ENCODE peak calls at places on chromosomes 4 and X, in eight cellular contexts. N is cardiac muscle cell; V is brain microvascular endothelial cell; I is CD8-positive, alpha-beta T cell; B is suprapubic skin; G is lower lobe of right lung; J is choroid plexus epithelial cell; C is NB4. X is an unnamed sample.

GRCh38 chr4:180866933-180867643 is 1376.1 kb upstream of the TENM3 start:
- DNase-seq in C (no peak), I (no peak), B (no peak), V (no peak), G (no peak), N (no peak), J (no peak), X (no peak)

GRCh38 chrX:71923516-71923915 is 12.9 kb downstream of the NHSL2 start:
- DNase-seq in G (no peak), C (no peak), B (no peak), V (no peak), J (no peak), N (peak), I (no peak), X (peak)

GRCh38 chrX:136856527-136856926 is 24.0 kb downstream of the RBMX start:
- DNase-seq in B (no peak), I (no peak), C (no peak), J (no peak), G (no peak), V (no peak), N (no peak), X (no peak)

GRCh38 chrX:82589410-82589809 is 918.7 kb upstream of the POU3F4 start:
- DNase-seq in C (no peak), I (no peak), N (no peak), V (peak), J (peak), G (no peak), B (no peak), X (peak)

GRCh38 chrX:118974908-118975671 is 672 bp downstream of the LONRF3 start:
- DNase-seq in G (peak), B (peak), V (no peak), C (peak), N (peak), I (peak), J (no peak), X (peak)

GRCh38 chr4:100694467-100694866 is 176.6 kb upstream of the EMCN start:
- DNase-seq in N (no peak), G (no peak), I (no peak), V (no peak), C (no peak), B (no peak), J (no peak), X (no peak)

GRCh38 chr4:153140294-153140693 is 63.9 kb upstream of the TRIM2 start:
- DNase-seq in J (no peak), B (no peak), I (no peak), G (no peak), N (no peak), C (no peak), V (peak), X (no peak)

GRCh38 chr4:183738081-183738673 is 79.1 kb downstream of the TRAPPC11 start:
- DNase-seq in N (peak), V (no peak), B (no peak), I (no peak), C (no peak), J (no peak), G (no peak), X (peak)

GRCh38 chr4:47032405-47033106 is 1.2 kb downstream of the GABRB1 start:
- DNase-seq in V (peak), I (peak), N (peak), G (peak), C (peak), B (no peak), J (peak), X (peak)

GRCh38 chr4:130110189-130110588 is 1014.2 kb downstream of the C4orf33 start:
- DNase-seq in G (no peak), N (no peak), J (no peak), I (no peak), B (no peak), C (no peak), V (no peak), X (no peak)

GRCh38 chr4:128668566-128668965 is 140.9 kb upstream of the JADE1 start:
- DNase-seq in G (no peak), N (no peak), C (no peak), I (no peak), J (no peak), B (no peak), V (no peak), X (no peak)

DNA sequence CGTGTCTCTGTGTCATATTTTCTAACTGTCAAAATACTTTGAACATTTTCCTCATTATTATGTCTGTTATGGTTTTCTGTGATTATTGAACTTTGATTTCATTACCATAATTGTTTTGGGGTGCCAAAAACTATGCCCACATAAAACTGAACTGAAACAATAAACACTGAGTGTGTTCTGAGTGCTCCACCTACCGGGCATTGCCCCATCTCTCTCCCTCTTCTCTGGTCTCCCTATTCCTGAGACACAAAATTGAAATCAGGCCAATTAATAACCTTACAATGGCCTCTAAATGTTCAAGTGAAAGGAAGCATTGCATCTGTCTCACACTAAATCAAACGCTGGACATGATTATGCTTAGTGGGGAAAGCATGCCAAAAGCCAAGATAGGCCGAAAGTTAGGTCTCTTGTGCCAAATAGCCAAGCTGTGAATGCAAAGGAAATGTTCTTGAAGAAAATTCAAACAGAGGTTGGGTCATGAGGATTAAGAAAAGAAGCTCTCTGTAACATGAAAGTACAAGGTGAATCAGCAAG is 972.3 kb downstream of the PCDH7 start:
- DNase-seq in B (no peak), N (peak), V (no peak), G (no peak), J (no peak), C (no peak), I (no peak), X (no peak)
- TF ChIP-seq CTCF in B (no peak), N (peak), V (peak), G (no peak), J (peak), C (peak), I (no peak), X (peak)

GRCh38 chr4:7333801-7334421 is 100.8 kb downstream of the PSAPL1 start:
- DNase-seq in B (no peak), C (no peak), I (no peak), G (peak), V (no peak), N (peak), J (peak), X (no peak)
- TF ChIP-seq CTCF in B (no peak), C (no peak), I (no peak), G (no peak), V (peak), N (peak), J (peak), X (no peak)

GRCh38 chr4:165360985-165361678 is 17.7 kb upstream of the CPE start:
- DNase-seq in C (no peak), N (no peak), B (no peak), I (no peak), V (no peak), G (no peak), J (no peak), X (no peak)

GRCh38 chr4:165359501-165359900 is 19.3 kb upstream of the CPE start:
- DNase-seq in B (no peak), V (no peak), N (peak), I (no peak), G (no peak), J (peak), C (peak), X (peak)

GRCh38 chr4:165360041-165360782 is 18.6 kb upstream of the CPE start:
- DNase-seq in J (peak), G (no peak), C (no peak), I (no peak), B (no peak), N (peak), V (no peak), X (no peak)

GRCh38 chr4:165351359-165352130 is 24.1 kb downstream of the MSMO1 start:
- DNase-seq in C (peak), G (no peak), I (no peak), J (no peak), N (no peak), V (no peak), B (no peak), X (no peak)

DNA sequence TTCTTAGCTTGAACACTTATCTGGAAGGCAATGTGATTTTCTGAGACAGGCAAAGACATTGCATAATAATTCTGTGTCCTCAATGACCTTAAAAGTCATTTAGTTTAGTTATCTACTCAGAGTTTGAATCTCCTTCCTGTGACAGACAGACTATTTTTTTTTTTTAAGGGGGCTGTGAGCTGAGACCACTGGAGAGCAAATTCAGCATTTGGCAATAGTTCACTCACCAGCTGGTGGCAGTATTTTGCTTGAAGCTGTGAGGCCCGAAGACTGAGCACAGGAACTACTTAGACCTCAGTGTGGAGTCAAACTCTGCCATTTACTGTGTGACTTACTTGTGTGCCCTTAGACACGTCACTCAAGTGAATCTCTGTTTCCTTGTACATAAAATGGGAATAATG is 22.9 kb upstream of the CPE start:
- DNase-seq in J (peak), V (peak), C (peak), N (peak), I (no peak), B (no peak), G (no peak), X (peak)
- TF ChIP-seq CTCF in J (peak), V (peak), C (peak), N (peak), I (no peak), B (no peak), G (peak), X (peak)

GRCh38 chr4:145734051-145734450 is 54.1 kb downstream of the C4orf51 start:
- DNase-seq in G (no peak), C (no peak), J (peak), V (peak), B (no peak), I (no peak), N (peak), X (peak)

GRCh38 chr4:145732416-145732815 is 52.5 kb downstream of the C4orf51 start:
- DNase-seq in N (no peak), B (no peak), G (no peak), I (no peak), C (no peak), J (no peak), V (no peak), X (no peak)

GRCh38 chr4:145734576-145735329 is 54.8 kb downstream of the C4orf51 start:
- DNase-seq in C (no peak), B (no peak), I (no peak), V (peak), N (peak), G (peak), J (peak), X (peak)

GRCh38 chr4:145732001-145732400 is 52.1 kb downstream of the C4orf51 start:
- DNase-seq in G (no peak), V (no peak), N (peak), J (no peak), B (no peak), C (no peak), I (no peak), X (no peak)

DNA sequence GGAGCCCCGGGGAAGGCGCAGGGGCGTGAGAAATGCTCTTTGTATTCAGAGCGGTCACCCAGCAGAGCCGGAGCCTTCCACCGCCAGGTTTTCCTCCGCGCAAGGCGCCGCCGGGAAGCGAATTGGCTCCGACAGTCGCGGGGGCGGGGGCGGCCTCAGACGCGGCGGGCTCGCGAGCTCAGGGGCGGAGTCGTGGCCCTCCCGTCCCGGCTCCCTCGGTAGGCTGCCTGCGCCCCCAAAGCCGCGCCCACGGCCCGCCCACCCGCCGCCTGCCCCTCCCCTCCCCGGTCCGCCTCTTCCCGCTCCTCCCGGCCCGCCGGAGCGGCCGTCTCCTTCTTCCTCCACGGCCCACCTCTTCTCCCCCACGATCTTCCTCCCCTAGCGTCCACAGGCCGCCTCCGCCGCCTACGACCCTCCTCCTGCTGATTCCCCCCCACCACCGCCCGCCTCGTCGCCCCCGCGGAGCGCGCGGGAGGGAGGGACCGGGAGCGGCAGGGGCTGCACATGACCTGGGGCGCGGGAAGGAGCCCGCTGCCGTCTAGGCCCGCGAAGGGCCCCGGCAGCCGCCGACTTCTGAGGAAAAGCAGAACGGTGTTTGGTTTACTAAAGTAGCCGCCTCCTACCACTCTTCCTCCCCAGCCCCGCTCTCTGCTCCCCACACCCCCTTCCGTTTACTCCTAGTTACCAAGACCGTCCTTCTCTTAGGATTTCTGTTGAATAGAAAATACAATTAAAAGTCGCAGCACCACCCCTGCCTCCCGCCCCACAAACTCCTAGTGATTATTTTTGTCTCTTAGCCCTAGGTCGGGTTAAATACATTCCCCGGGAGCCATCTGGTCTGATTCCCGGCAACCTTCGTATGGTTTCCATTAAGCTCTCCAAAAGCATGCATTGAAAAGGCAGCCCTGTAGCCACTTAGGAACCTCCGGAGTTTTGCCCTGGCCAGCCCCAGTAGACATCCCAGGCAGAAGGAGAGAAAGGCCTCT is 53.2 kb downstream of the C4orf51 start:
- DNase-seq in I (peak), C (peak), V (peak), J (peak), B (peak), N (peak), G (peak), X (peak)
- TF ChIP-seq CTCF in I (no peak), C (no peak), V (no peak), J (no peak), B (no peak), N (no peak), G (no peak), X (no peak)

GRCh38 chr4:125243835-125244397 is 70.8 kb upstream of the FAT4 start:
- DNase-seq in N (peak), I (no peak), C (no peak), J (peak), V (no peak), B (no peak), G (no peak), X (peak)

GRCh38 chr4:125244848-125245450 is 69.8 kb upstream of the FAT4 start:
- DNase-seq in J (peak), N (peak), B (no peak), V (no peak), I (no peak), C (no peak), G (no peak), X (peak)
- TF ChIP-seq CTCF in J (peak), N (peak), B (peak), V (no peak), I (no peak), C (no peak), G (peak), X (peak)

GRCh38 chrX:152904151-152905080 is 6.5 kb downstream of the ZNF185 start:
- DNase-seq in G (no peak), I (peak), N (peak), V (peak), B (no peak), J (peak), C (peak), X (peak)
- TF ChIP-seq CTCF in G (peak), I (peak), N (peak), V (peak), B (peak), J (peak), C (peak), X (peak)

GRCh38 chr4:156633846-156634245 is 337.8 kb downstream of the PDGFC start:
- DNase-seq in J (no peak), B (no peak), N (no peak), I (no peak), C (no peak), V (no peak), G (no peak), X (no peak)
- TF ChIP-seq CTCF in J (no peak), B (no peak), N (no peak), I (no peak), C (no peak), V (no peak), G (no peak), X (no peak)

GRCh38 chrX:105698386-105698785 is 124.0 kb upstream of the NRK start:
- DNase-seq in J (peak), G (no peak), B (no peak), N (no peak), I (no peak), V (peak), C (no peak), X (no peak)

GRCh38 chrX:105703876-105704275 is 118.5 kb upstream of the NRK start:
- DNase-seq in V (no peak), C (no peak), I (no peak), B (no peak), G (no peak), J (no peak), N (no peak), X (no peak)

GRCh38 chrX:105706041-105706440 is 116.3 kb upstream of the NRK start:
- DNase-seq in G (no peak), B (no peak), I (no peak), J (peak), V (no peak), C (no peak), N (peak), X (peak)

GRCh38 chrX:105700316-105700715 is 122.0 kb upstream of the NRK start:
- DNase-seq in V (no peak), B (no peak), C (no peak), G (no peak), J (no peak), N (no peak), I (no peak), X (no peak)

GRCh38 chrX:105701310-105702052 is 120.9 kb upstream of the NRK start:
- DNase-seq in J (peak), B (no peak), G (no peak), V (no peak), N (peak), C (peak), I (no peak), X (peak)
- TF ChIP-seq CTCF in J (peak), B (no peak), G (no peak), V (peak), N (peak), C (no peak), I (no peak), X (peak)

DNA sequence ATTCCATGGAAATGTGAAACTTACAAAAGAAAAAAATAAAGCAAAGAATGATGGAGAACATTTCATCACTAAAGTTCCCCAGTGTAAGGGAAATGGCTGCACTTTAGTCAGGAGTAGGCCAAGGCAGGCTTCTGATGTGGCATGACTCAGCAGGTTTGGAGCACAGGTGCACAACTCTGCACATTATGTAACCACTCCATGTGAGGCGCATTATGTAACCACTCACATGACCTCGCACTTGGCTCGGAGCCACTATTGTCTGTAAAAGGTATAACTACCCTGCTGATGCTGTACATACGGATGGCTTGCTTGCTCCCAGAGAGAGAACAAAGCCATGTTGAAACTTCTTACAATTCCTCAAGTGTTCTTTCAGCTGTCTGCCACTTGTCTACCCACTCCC is 727.6 kb downstream of the TRAM1L1 start:
- DNase-seq in C (peak), N (peak), I (no peak), B (no peak), V (no peak), J (peak), G (peak), X (peak)
- TF ChIP-seq CTCF in C (no peak), N (no peak), I (no peak), B (no peak), V (no peak), J (no peak), G (no peak), X (no peak)